ENCODE peak calls at places on chromosomes 11 and 22, in five cellular contexts. One of them, this sample, is unnamed.

GRCh38 chr11:36362902-36363301 is 66.8 kb downstream of the PRR5L start:
- DNase-seq in stimulated activated CD4-positive, alpha-beta T cell treated with anti-CD3 and anti-CD28 coated beads, Interleukin-15, amount 100 ng/mL, for 48 hours: no peak
- DNase-seq in HFFc6: peak; percentile 78
- DNase-seq in cardiac muscle cell: no peak
- DNase-seq in epithelial cell of esophagus: no peak
- DNase-seq in this sample: peak; percentile 82

GRCh38 chr11:134390706-134391105 is 21.3 kb downstream of the B3GAT1 start:
- DNase-seq in stimulated activated CD4-positive, alpha-beta T cell treated with anti-CD3 and anti-CD28 coated beads, Interleukin-15, amount 100 ng/mL, for 48 hours: no peak
- DNase-seq in HFFc6: no peak
- DNase-seq in epithelial cell of esophagus: no peak
- DNase-seq in cardiac muscle cell: no peak
- DNase-seq in this sample: no peak

GRCh38 chr22:19275513-19275912 is 16.0 kb downstream of the CLTCL1 start:
- DNase-seq in epithelial cell of esophagus: no peak
- DNase-seq in HFFc6: no peak
- DNase-seq in cardiac muscle cell: no peak
- DNase-seq in stimulated activated CD4-positive, alpha-beta T cell treated with anti-CD3 and anti-CD28 coated beads, Interleukin-15, amount 100 ng/mL, for 48 hours: no peak
- DNase-seq in this sample: no peak

GRCh38 chr11:117914398-117914761 is 14.8 kb downstream of the TMPRSS13 start:
- DNase-seq in stimulated activated CD4-positive, alpha-beta T cell treated with anti-CD3 and anti-CD28 coated beads, Interleukin-15, amount 100 ng/mL, for 48 hours: no peak
- DNase-seq in HFFc6: no peak
- DNase-seq in epithelial cell of esophagus: no peak
- DNase-seq in cardiac muscle cell: no peak
- DNase-seq in this sample: no peak

GRCh38 chr11:68658661-68659060 is 25.7 kb upstream of the GAL start:
- DNase-seq in cardiac muscle cell: no peak
- DNase-seq in HFFc6: peak; percentile 6
- DNase-seq in epithelial cell of esophagus: no peak
- DNase-seq in stimulated activated CD4-positive, alpha-beta T cell treated with anti-CD3 and anti-CD28 coated beads, Interleukin-15, amount 100 ng/mL, for 48 hours: no peak
- DNase-seq in this sample: no peak

GRCh38 chr11:48014917-48015316 is 34.6 kb downstream of the PTPRJ start:
- DNase-seq in epithelial cell of esophagus: no peak
- DNase-seq in cardiac muscle cell: no peak
- DNase-seq in stimulated activated CD4-positive, alpha-beta T cell treated with anti-CD3 and anti-CD28 coated beads, Interleukin-15, amount 100 ng/mL, for 48 hours: no peak
- DNase-seq in HFFc6: no peak
- DNase-seq in this sample: no peak

GRCh38 chr11:67463680-67464410 is 5.2 kb downstream of the TMEM134 start:
- DNase-seq in epithelial cell of esophagus: peak; percentile 87
- DNase-seq in stimulated activated CD4-positive, alpha-beta T cell treated with anti-CD3 and anti-CD28 coated beads, Interleukin-15, amount 100 ng/mL, for 48 hours: no peak
- DNase-seq in HFFc6: no peak
- DNase-seq in cardiac muscle cell: no peak
- DNase-seq in this sample: peak; percentile 30

GRCh38 chr11:13141731-13142724 is 132.9 kb downstream of the RASSF10 start:
- DNase-seq in stimulated activated CD4-positive, alpha-beta T cell treated with anti-CD3 and anti-CD28 coated beads, Interleukin-15, amount 100 ng/mL, for 48 hours: no peak
- DNase-seq in cardiac muscle cell: no peak
- DNase-seq in epithelial cell of esophagus: no peak
- DNase-seq in HFFc6: no peak
- DNase-seq in this sample: no peak

GRCh38 chr22:48459859-48460823 is 1367.5 kb downstream of the BRD1 start:
- DNase-seq in stimulated activated CD4-positive, alpha-beta T cell treated with anti-CD3 and anti-CD28 coated beads, Interleukin-15, amount 100 ng/mL, for 48 hours: no peak
- DNase-seq in cardiac muscle cell: no peak
- DNase-seq in epithelial cell of esophagus: no peak
- DNase-seq in HFFc6: no peak
- DNase-seq in this sample: no peak

GRCh38 chr11:111878766-111879636 is at the start of the genes CFAP68 and FDXACB1:
- DNase-seq in epithelial cell of esophagus: peak; percentile 98
- DNase-seq in stimulated activated CD4-positive, alpha-beta T cell treated with anti-CD3 and anti-CD28 coated beads, Interleukin-15, amount 100 ng/mL, for 48 hours: peak; percentile 94
- DNase-seq in HFFc6: peak; percentile 95
- DNase-seq in cardiac muscle cell: peak; percentile 99
- DNase-seq in this sample: peak; percentile 98

GRCh38 chr22:45208993-45209838 is 31.5 kb downstream of the KIAA0930 start:
- DNase-seq in stimulated activated CD4-positive, alpha-beta T cell treated with anti-CD3 and anti-CD28 coated beads, Interleukin-15, amount 100 ng/mL, for 48 hours: no peak
- DNase-seq in epithelial cell of esophagus: peak; percentile 59
- DNase-seq in cardiac muscle cell: no peak
- DNase-seq in HFFc6: peak; percentile 81
- DNase-seq in this sample: peak; percentile 3

GRCh38 chr11:16001899-16002426 is 354.4 kb downstream of the SOX6 start:
- DNase-seq in HFFc6: peak; percentile 83
- DNase-seq in stimulated activated CD4-positive, alpha-beta T cell treated with anti-CD3 and anti-CD28 coated beads, Interleukin-15, amount 100 ng/mL, for 48 hours: no peak
- DNase-seq in epithelial cell of esophagus: peak; percentile 90
- DNase-seq in cardiac muscle cell: no peak
- DNase-seq in this sample: peak; percentile 46

GRCh38 chr11:103294516-103294915 is 185.3 kb downstream of the DYNC2H1 start:
- DNase-seq in epithelial cell of esophagus: peak; percentile 31
- DNase-seq in stimulated activated CD4-positive, alpha-beta T cell treated with anti-CD3 and anti-CD28 coated beads, Interleukin-15, amount 100 ng/mL, for 48 hours: no peak
- DNase-seq in cardiac muscle cell: no peak
- DNase-seq in HFFc6: no peak
- DNase-seq in this sample: no peak

GRCh38 chr11:43580735-43581369 is 99.7 kb upstream of the HSD17B12 start:
- DNase-seq in stimulated activated CD4-positive, alpha-beta T cell treated with anti-CD3 and anti-CD28 coated beads, Interleukin-15, amount 100 ng/mL, for 48 hours: no peak
- DNase-seq in cardiac muscle cell: peak; percentile 56
- DNase-seq in epithelial cell of esophagus: no peak
- DNase-seq in HFFc6: no peak
- DNase-seq in this sample: no peak

GRCh38 chr11:80282643-80283042 is 841.8 kb upstream of the TENM4 start:
- DNase-seq in cardiac muscle cell: no peak
- DNase-seq in HFFc6: no peak
- DNase-seq in stimulated activated CD4-positive, alpha-beta T cell treated with anti-CD3 and anti-CD28 coated beads, Interleukin-15, amount 100 ng/mL, for 48 hours: no peak
- DNase-seq in epithelial cell of esophagus: no peak
- DNase-seq in this sample: no peak

This sample was measured in kidney glomerular epithelial cell.